ENCODE peak calls at places on chromosomes 13 and 19, in eight cellular contexts. W, E, C, N, M, J, T and V are unnamed samples.

GRCh38 chr13:36412736-36413135 is 19.6 kb upstream of the CCNA1 start:
- DNase-seq in E (no peak), W (no peak), N (no peak), T (no peak), J (no peak), C (no peak), M (no peak), V (no peak)

GRCh38 chr19:489418-490196 is 6.7 kb upstream of the MADCAM1 start:
- DNase-seq in N (no peak), M (no peak), J (no peak), E (peak; percentile 19), W (no peak), T (peak; percentile 25), C (no peak), V (no peak)

GRCh38 chr13:36096411-36097184 is 34.6 kb downstream of the DCLK1 start:
- DNase-seq in E (no peak), C (no peak), J (no peak), W (no peak), T (no peak), M (no peak), N (no peak), V (no peak)

GRCh38 chr13:102367836-102368235 is 34.0 kb downstream of the FGF14 start:
- DNase-seq in W (no peak), C (no peak), N (no peak), T (peak; percentile 16), M (no peak), J (no peak), E (no peak), V (no peak)

GRCh38 chr19:17902701-17903100 is 30.1 kb upstream of the CCDC124 start:
- DNase-seq in E (no peak), T (peak; percentile 59), W (no peak), C (no peak), N (no peak), M (no peak), J (no peak), V (peak; percentile 24)

GRCh38 chr13:51783432-51784094 is 20.4 kb downstream of the DHRS12 start:
- DNase-seq in M (no peak), C (no peak), T (no peak), E (no peak), J (no peak), N (no peak), W (no peak), V (no peak)

GRCh38 chr13:42707596-42707995 is 73.8 kb upstream of the FAM216B start:
- DNase-seq in C (no peak), E (no peak), T (peak; percentile 75), W (no peak), J (no peak), N (no peak), M (no peak), V (peak; percentile 2)

GRCh38 chr19:45901432-45901903 is 945 bp downstream of the MYPOP start:
- DNase-seq in M (no peak), T (no peak), N (no peak), J (peak; percentile 24), W (no peak), C (peak; percentile 54), E (peak; percentile 29), V (no peak)

GRCh38 chr13:19680751-19681150 is 47.3 kb downstream of the MPHOSPH8 start:
- DNase-seq in J (no peak), C (no peak), T (no peak), W (no peak), E (no peak), M (no peak), N (no peak), V (no peak)